ENCODE peak calls at places on chromosomes 11 and 22, in nine cellular contexts. Z is cardiac muscle cell; D is neural progenitor cell; R is HT1080; B is stimulated activated CD4-positive, alpha-beta T cell treated with anti-CD3 and anti-CD28 coated beads, Interleukin-15, amount 100 ng/mL, for 48 hours; F is sigmoid colon; Q is GM12865; Y is EL; I is epithelial cell of esophagus. E is an unnamed sample.

GRCh38 chr11:129248618-129249017 is 56.5 kb upstream of the ARHGAP32 start:
- DNase-seq in Z (peak; percentile 64), D (no peak), R (peak; percentile 76), B (no peak), F (no peak), Q (no peak), Y (peak; percentile 73), I (peak; percentile 47), E (no peak)

GRCh38 chr11:25612806-25613205 is 719.1 kb upstream of the ANO3 start:
- DNase-seq in Z (no peak), D (no peak), R (no peak), B (no peak), F (no peak), Q (no peak), Y (no peak), I (no peak), E (no peak)

GRCh38 chr11:67372993-67373915 is at the start of gene CLCF1:
- DNase-seq in Z (peak; percentile 88), D (peak; percentile 85), R (no peak), B (no peak), F (peak; percentile 90), Q (peak; percentile 61), Y (peak; percentile 86), I (peak; percentile 58), E (peak; percentile 87)

GRCh38 chr22:43376765-43377485 is 33.8 kb upstream of the SCUBE1 start:
- DNase-seq in Z (peak; percentile 25), D (no peak), R (no peak), B (no peak), F (no peak), Q (peak; percentile 93), Y (no peak), I (no peak), E (no peak)

GRCh38 chr22:24231706-24232105 is 13.2 kb downstream of the GGT5 start:
- DNase-seq in Z (no peak), D (no peak), R (no peak), B (no peak), F (no peak), Q (no peak), Y (no peak), I (no peak), E (no peak)

GRCh38 chr11:18394928-18395734 is 768 bp downstream of the LDHA start:
- DNase-seq in Z (peak; percentile 24), D (peak; percentile 54), R (no peak), B (no peak), F (no peak), Q (peak; percentile 39), Y (no peak), I (no peak), E (no peak)

GRCh38 chr11:70928854-70929598 is 323.4 kb downstream of the SHANK2 start:
- DNase-seq in Z (no peak), D (no peak), R (no peak), B (no peak), F (no peak), Q (no peak), Y (no peak), I (no peak), E (no peak)

GRCh38 chr22:32050678-32051515 is 7.8 kb downstream of the SLC5A1 start:
- DNase-seq in Z (peak; percentile 85), D (no peak), R (peak; percentile 79), B (peak; percentile 70), F (no peak), Q (peak; percentile 75), Y (peak; percentile 80), I (peak; percentile 99), E (peak; percentile 76)

GRCh38 chr11:59668950-59669610 is at the start of gene PATL1:
- DNase-seq in Z (peak; percentile 99), D (peak; percentile 99), R (peak; percentile 98), B (peak; percentile 97), F (peak; percentile 100), Q (peak; percentile 99), Y (peak; percentile 99), I (peak; percentile 99), E (peak; percentile 93)

GRCh38 chr22:27997538-27997937 is 78.5 kb upstream of the PITPNB start:
- DNase-seq in Z (no peak), D (no peak), R (no peak), B (no peak), F (peak; percentile 45), Q (peak; percentile 26), Y (peak; percentile 26), I (no peak), E (no peak)

GRCh38 chr22:49281467-49282340 is 546.0 kb downstream of the BRD1 start:
- DNase-seq in Z (no peak), D (no peak), R (peak; percentile 82), B (no peak), F (no peak), Q (no peak), Y (no peak), I (no peak), E (no peak)

GRCh38 chr11:108871152-108871551 is 206.3 kb downstream of the DDX10 start:
- DNase-seq in Z (peak; percentile 85), D (peak; percentile 41), R (peak; percentile 56), B (no peak), F (no peak), Q (peak; percentile 50), Y (peak; percentile 65), I (peak; percentile 75), E (peak; percentile 18)

GRCh38 chr11:83047515-83048225 is 24.0 kb downstream of the RAB30 start:
- DNase-seq in Z (no peak), D (no peak), R (no peak), B (no peak), F (no peak), Q (no peak), Y (peak; percentile 17), I (no peak), E (no peak)

GRCh38 chr11:12744831-12745502 is 70.7 kb downstream of the TEAD1 start:
- DNase-seq in Z (no peak), D (peak; percentile 19), R (no peak), B (no peak), F (no peak), Q (no peak), Y (no peak), I (no peak), E (no peak)

GRCh38 chr22:43435851-43436535 is 24.2 kb downstream of the MPPED1 start:
- DNase-seq in Z (no peak), D (no peak), R (no peak), B (no peak), F (no peak), Q (no peak), Y (no peak), I (no peak), E (no peak)

GRCh38 chr11:123429851-123430735 is at the start of gene GRAMD1B:
- DNase-seq in Z (peak; percentile 75), D (peak; percentile 95), R (peak; percentile 76), B (peak; percentile 61), F (no peak), Q (peak; percentile 83), Y (peak; percentile 92), I (peak; percentile 11), E (peak; percentile 88)

GRCh38 chr22:35418088-35418487 is 18.1 kb downstream of the MCM5 start:
- DNase-seq in Z (peak; percentile 27), D (no peak), R (no peak), B (no peak), F (no peak), Q (no peak), Y (peak; percentile 37), I (peak; percentile 80), E (no peak)

GRCh38 chr11:99988105-99988907 is 698.8 kb upstream of the ARHGAP42 start:
- DNase-seq in Z (no peak), D (no peak), R (no peak), B (no peak), F (no peak), Q (no peak), Y (no peak), I (no peak), E (no peak)

GRCh38 chr11:65014146-65014960 is at the start of gene ARL2:
- DNase-seq in Z (no peak), D (no peak), R (no peak), B (peak; percentile 54), F (no peak), Q (no peak), Y (no peak), I (peak; percentile 22), E (peak; percentile 24)

GRCh38 chr22:29306830-29307657 is 594 bp downstream of the GAS2L1 start:
- DNase-seq in Z (peak; percentile 83), D (peak; percentile 95), R (peak; percentile 73), B (no peak), F (peak; percentile 91), Q (no peak), Y (peak; percentile 82), I (peak; percentile 81), E (no peak)

GRCh38 chr11:7418061-7418460 is 67.2 kb upstream of the OLFML1 start:
- DNase-seq in Z (no peak), D (no peak), R (peak; percentile 64), B (no peak), F (no peak), Q (no peak), Y (no peak), I (peak; percentile 76), E (no peak)

GRCh38 chr11:33773399-33774355 is 643 bp downstream of the FBXO3 start:
- DNase-seq in Z (no peak), D (peak; percentile 58), R (peak; percentile 33), B (peak; percentile 24), F (peak; percentile 66), Q (peak; percentile 30), Y (peak; percentile 35), I (peak; percentile 38), E (no peak)

GRCh38 chr11:111603633-111604130 is 1.4 kb downstream of the SIK2 start:
- DNase-seq in Z (peak; percentile 25), D (no peak), R (peak; percentile 33), B (no peak), F (no peak), Q (no peak), Y (peak; percentile 10), I (peak; percentile 5), E (no peak)

GRCh38 chr11:123286761-123287160 is 91.7 kb upstream of the CLMP start:
- DNase-seq in Z (peak; percentile 58), D (no peak), R (no peak), B (no peak), F (no peak), Q (no peak), Y (no peak), I (peak; percentile 26), E (no peak)

GRCh38 chr11:12186683-12187082 is 76.3 kb downstream of the MICAL2 start:
- DNase-seq in Z (no peak), D (no peak), R (no peak), B (no peak), F (no peak), Q (no peak), Y (no peak), I (no peak), E (no peak)

GRCh38 chr22:43419371-43420080 is 7.7 kb downstream of the MPPED1 start:
- DNase-seq in Z (no peak), D (no peak), R (no peak), B (no peak), F (no peak), Q (no peak), Y (no peak), I (no peak), E (no peak)

GRCh38 chr11:65478411-65479183 is 20.2 kb upstream of the MALAT1 start:
- DNase-seq in Z (peak; percentile 80), D (peak; percentile 34), R (no peak), B (no peak), F (peak; percentile 89), Q (no peak), Y (peak; percentile 40), I (peak; percentile 23), E (no peak)

GRCh38 chr11:57432714-57433163 is 5.8 kb upstream of the SLC43A3 start:
- DNase-seq in Z (peak; percentile 95), D (no peak), R (peak; percentile 94), B (no peak), F (no peak), Q (peak; percentile 40), Y (peak; percentile 94), I (peak; percentile 59), E (peak; percentile 79)

GRCh38 chr22:36330655-36331305 is 57.0 kb downstream of the MYH9 start:
- DNase-seq in Z (peak; percentile 70), D (no peak), R (peak; percentile 83), B (no peak), F (no peak), Q (peak; percentile 26), Y (peak; percentile 90), I (no peak), E (peak; percentile 56)

GRCh38 chr11:39209966-39210365 is 2249.5 kb downstream of the LRRC4C start:
- DNase-seq in Z (no peak), D (no peak), R (no peak), B (no peak), F (no peak), Q (no peak), Y (no peak), I (no peak), E (no peak)

GRCh38 chr22:20430641-20431519 is 6.7 kb downstream of the SCARF2 start:
- DNase-seq in Z (no peak), D (peak; percentile 93), R (no peak), B (peak; percentile 40), F (peak; percentile 80), Q (peak; percentile 76), Y (no peak), I (peak; percentile 70), E (peak; percentile 70)

E was measured in HL-60.